ENCODE peak calls at places on chromosome 13, in six cellular contexts. One of them, this sample, is unnamed.

GRCh38 chr13:60351326-60351725 is 45.7 kb upstream of the TDRD3 start:
- DNase-seq in psoas muscle: no peak
- DNase-seq in fibroblast of mammary gland: peak; percentile 82
- DNase-seq in heart right ventricle: no peak
- DNase-seq in coronary artery: no peak
- DNase-seq in brain microvascular endothelial cell: peak; percentile 78
- DNase-seq in this sample: peak; percentile 80

GRCh38 chr13:23876265-23876664 is 12.9 kb downstream of the MIPEP start:
- DNase-seq in coronary artery: no peak
- DNase-seq in brain microvascular endothelial cell: no peak
- DNase-seq in fibroblast of mammary gland: no peak
- DNase-seq in psoas muscle: no peak
- DNase-seq in heart right ventricle: no peak
- DNase-seq in this sample: peak; percentile 38

GRCh38 chr13:31807090-31807541 is 67.8 kb downstream of the RXFP2 start:
- DNase-seq in brain microvascular endothelial cell: no peak
- DNase-seq in fibroblast of mammary gland: peak; percentile 44
- DNase-seq in psoas muscle: no peak
- DNase-seq in coronary artery: no peak
- DNase-seq in heart right ventricle: no peak
- DNase-seq in this sample: peak; percentile 16

GRCh38 chr13:50127017-50127725 is 111.9 kb downstream of the KCNRG start:
- DNase-seq in coronary artery: peak; percentile 74
- DNase-seq in fibroblast of mammary gland: peak; percentile 43
- DNase-seq in heart right ventricle: peak; percentile 58
- DNase-seq in psoas muscle: peak; percentile 71
- DNase-seq in brain microvascular endothelial cell: no peak
- DNase-seq in this sample: peak; percentile 59

GRCh38 chr13:33931397-33931987 is 113.5 kb downstream of the RFC3 start:
- DNase-seq in heart right ventricle: no peak
- DNase-seq in fibroblast of mammary gland: peak; percentile 57
- DNase-seq in coronary artery: no peak
- DNase-seq in psoas muscle: no peak
- DNase-seq in brain microvascular endothelial cell: peak; percentile 61
- DNase-seq in this sample: peak; percentile 77

GRCh38 chr13:40336228-40337221 is 329.9 kb downstream of the FOXO1 start:
- DNase-seq in psoas muscle: no peak
- DNase-seq in fibroblast of mammary gland: no peak
- DNase-seq in heart right ventricle: no peak
- DNase-seq in coronary artery: no peak
- DNase-seq in brain microvascular endothelial cell: no peak
- DNase-seq in this sample: no peak

GRCh38 chr13:101455863-101456262 is 3.4 kb downstream of the ITGBL1 start:
- DNase-seq in coronary artery: no peak
- DNase-seq in psoas muscle: no peak
- DNase-seq in fibroblast of mammary gland: peak; percentile 93
- DNase-seq in brain microvascular endothelial cell: peak; percentile 85
- DNase-seq in heart right ventricle: no peak
- DNase-seq in this sample: peak; percentile 89

GRCh38 chr13:105519766-105520165 is 1015.7 kb downstream of the EFNB2 start:
- DNase-seq in psoas muscle: no peak
- DNase-seq in heart right ventricle: no peak
- DNase-seq in coronary artery: no peak
- DNase-seq in brain microvascular endothelial cell: no peak
- DNase-seq in fibroblast of mammary gland: no peak
- DNase-seq in this sample: no peak

GRCh38 chr13:95553614-95554385 is 1.3 kb downstream of the CLDN10 start:
- DNase-seq in heart right ventricle: peak; percentile 13
- DNase-seq in fibroblast of mammary gland: no peak
- DNase-seq in psoas muscle: no peak
- DNase-seq in brain microvascular endothelial cell: no peak
- DNase-seq in coronary artery: no peak
- DNase-seq in this sample: no peak

GRCh38 chr13:29803221-29803620 is 47.2 kb downstream of the UBL3 start:
- DNase-seq in brain microvascular endothelial cell: no peak
- DNase-seq in heart right ventricle: no peak
- DNase-seq in coronary artery: no peak
- DNase-seq in fibroblast of mammary gland: no peak
- DNase-seq in psoas muscle: no peak
- DNase-seq in this sample: no peak

GRCh38 chr13:112236539-112237197 is 139.5 kb upstream of the SPACA7 start:
- DNase-seq in coronary artery: no peak
- DNase-seq in heart right ventricle: no peak
- DNase-seq in brain microvascular endothelial cell: no peak
- DNase-seq in fibroblast of mammary gland: no peak
- DNase-seq in psoas muscle: no peak
- DNase-seq in this sample: no peak

GRCh38 chr13:42996584-42996983 is 4.5 kb upstream of the EPSTI1 start:
- DNase-seq in heart right ventricle: no peak
- DNase-seq in psoas muscle: no peak
- DNase-seq in fibroblast of mammary gland: peak; percentile 94
- DNase-seq in brain microvascular endothelial cell: peak; percentile 88
- DNase-seq in coronary artery: no peak
- DNase-seq in this sample: peak; percentile 93

GRCh38 chr13:50208826-50209335 is 193.6 kb downstream of the KCNRG start:
- DNase-seq in heart right ventricle: peak; percentile 41
- DNase-seq in fibroblast of mammary gland: peak; percentile 97
- DNase-seq in brain microvascular endothelial cell: peak; percentile 98
- DNase-seq in psoas muscle: peak; percentile 60
- DNase-seq in coronary artery: no peak
- DNase-seq in this sample: peak; percentile 93

GRCh38 chr13:100646030-100646673 is 28.4 kb downstream of the TMTC4 start:
- DNase-seq in coronary artery: no peak
- DNase-seq in fibroblast of mammary gland: peak; percentile 45
- DNase-seq in psoas muscle: no peak
- DNase-seq in brain microvascular endothelial cell: peak; percentile 49
- DNase-seq in heart right ventricle: no peak
- DNase-seq in this sample: peak; percentile 60

GRCh38 chr13:50676602-50677001 is 166.9 kb downstream of the DLEU7 start:
- DNase-seq in coronary artery: no peak
- DNase-seq in psoas muscle: no peak
- DNase-seq in brain microvascular endothelial cell: peak; percentile 89
- DNase-seq in heart right ventricle: no peak
- DNase-seq in fibroblast of mammary gland: peak; percentile 64
- DNase-seq in this sample: peak; percentile 52

DNA sequence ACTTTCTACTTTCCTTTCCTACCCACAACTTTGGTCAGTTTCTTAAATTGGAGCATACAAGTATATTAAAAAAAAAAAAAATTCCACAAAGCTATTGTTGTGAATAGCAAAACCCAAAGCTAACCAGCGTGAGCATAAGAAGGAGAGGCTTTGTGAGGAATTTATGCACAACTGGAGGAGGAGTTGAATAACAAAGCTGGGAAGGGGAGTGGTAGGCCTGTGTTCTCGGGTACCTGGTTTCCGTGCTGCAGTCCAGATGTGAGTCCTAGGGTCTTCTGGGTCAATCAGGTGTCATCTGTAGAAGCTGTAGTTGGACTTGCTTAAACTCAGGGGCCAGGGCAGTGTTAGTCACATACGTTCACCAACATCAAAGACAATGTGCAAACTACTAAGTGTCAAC is 422.5 kb upstream of the SGCG start:
- DNase-seq in fibroblast of mammary gland: no peak
- DNase-seq in coronary artery: no peak
- DNase-seq in heart right ventricle: no peak
- DNase-seq in brain microvascular endothelial cell: no peak
- DNase-seq in psoas muscle: no peak
- DNase-seq in this sample: no peak
- TF ChIP-seq CTCF in fibroblast of mammary gland: no peak
- TF ChIP-seq CTCF in coronary artery: no peak
- TF ChIP-seq CTCF in heart right ventricle: no peak
- TF ChIP-seq CTCF in brain microvascular endothelial cell: no peak
- TF ChIP-seq CTCF in psoas muscle: no peak
- TF ChIP-seq CTCF in this sample: no peak

GRCh38 chr13:99302637-99303505 is 4.3 kb downstream of the GPR183 start:
- DNase-seq in brain microvascular endothelial cell: no peak
- DNase-seq in psoas muscle: no peak
- DNase-seq in coronary artery: no peak
- DNase-seq in fibroblast of mammary gland: no peak
- DNase-seq in heart right ventricle: no peak
- DNase-seq in this sample: no peak
- H3K4me3 ChIP-seq in brain microvascular endothelial cell: no peak overlapping the region
- H3K4me3 ChIP-seq in psoas muscle: no peak overlapping the region
- H3K4me3 ChIP-seq in coronary artery: no peak overlapping the region
- H3K4me3 ChIP-seq in fibroblast of mammary gland: no peak overlapping the region
- H3K4me3 ChIP-seq in heart right ventricle: no peak overlapping the region
- H3K4me3 ChIP-seq in this sample: no peak overlapping the region

GRCh38 chr13:44735806-44736205 is 159.7 kb upstream of the TSC22D1 start:
- DNase-seq in coronary artery: no peak
- DNase-seq in heart right ventricle: no peak
- DNase-seq in fibroblast of mammary gland: no peak
- DNase-seq in psoas muscle: no peak
- DNase-seq in brain microvascular endothelial cell: no peak
- DNase-seq in this sample: no peak

GRCh38 chr13:44734204-44734707 is 158.1 kb upstream of the TSC22D1 start:
- DNase-seq in fibroblast of mammary gland: peak; percentile 82
- DNase-seq in heart right ventricle: peak; percentile 50
- DNase-seq in psoas muscle: peak; percentile 93
- DNase-seq in coronary artery: no peak
- DNase-seq in brain microvascular endothelial cell: peak; percentile 11
- DNase-seq in this sample: peak; percentile 38

GRCh38 chr13:44739539-44739938 is 163.4 kb upstream of the TSC22D1 start:
- DNase-seq in heart right ventricle: no peak
- DNase-seq in fibroblast of mammary gland: peak; percentile 43
- DNase-seq in brain microvascular endothelial cell: no peak
- DNase-seq in psoas muscle: no peak
- DNase-seq in coronary artery: no peak
- DNase-seq in this sample: no peak

GRCh38 chr13:44738463-44738862 is 162.3 kb upstream of the TSC22D1 start:
- DNase-seq in coronary artery: no peak
- DNase-seq in fibroblast of mammary gland: no peak
- DNase-seq in heart right ventricle: no peak
- DNase-seq in brain microvascular endothelial cell: no peak
- DNase-seq in psoas muscle: no peak
- DNase-seq in this sample: no peak

GRCh38 chr13:44739120-44739519 is 163.0 kb upstream of the TSC22D1 start:
- DNase-seq in brain microvascular endothelial cell: no peak
- DNase-seq in fibroblast of mammary gland: no peak
- DNase-seq in coronary artery: no peak
- DNase-seq in psoas muscle: no peak
- DNase-seq in heart right ventricle: no peak
- DNase-seq in this sample: no peak
- TF ChIP-seq CTCF in brain microvascular endothelial cell: peak; percentile 36
- TF ChIP-seq CTCF in fibroblast of mammary gland: peak; percentile 10
- TF ChIP-seq CTCF in coronary artery: no peak
- TF ChIP-seq CTCF in psoas muscle: no peak
- TF ChIP-seq CTCF in heart right ventricle: no peak
- TF ChIP-seq CTCF in this sample: peak; percentile 10

GRCh38 chr13:74574964-74575728 is 440.9 kb upstream of the KLF12 start:
- DNase-seq in brain microvascular endothelial cell: no peak
- DNase-seq in psoas muscle: no peak
- DNase-seq in coronary artery: no peak
- DNase-seq in fibroblast of mammary gland: no peak
- DNase-seq in heart right ventricle: no peak
- DNase-seq in this sample: no peak
- H3K4me3 ChIP-seq in brain microvascular endothelial cell: peak overlapping the region; percentile 58
- H3K4me3 ChIP-seq in psoas muscle: peak overlapping the region; percentile 49
- H3K4me3 ChIP-seq in coronary artery: peak overlapping the region; percentile 69
- H3K4me3 ChIP-seq in fibroblast of mammary gland: peak overlapping the region; percentile 51
- H3K4me3 ChIP-seq in heart right ventricle: no peak overlapping the region
- H3K4me3 ChIP-seq in this sample: peak overlapping the region; percentile 51

GRCh38 chr13:80199067-80199466 is 141.9 kb downstream of the SPRY2 start:
- DNase-seq in coronary artery: no peak
- DNase-seq in fibroblast of mammary gland: no peak
- DNase-seq in brain microvascular endothelial cell: no peak
- DNase-seq in psoas muscle: no peak
- DNase-seq in heart right ventricle: no peak
- DNase-seq in this sample: no peak

GRCh38 chr13:80201686-80202085 is 139.2 kb downstream of the SPRY2 start:
- DNase-seq in brain microvascular endothelial cell: no peak
- DNase-seq in psoas muscle: no peak
- DNase-seq in heart right ventricle: no peak
- DNase-seq in fibroblast of mammary gland: no peak
- DNase-seq in coronary artery: no peak
- DNase-seq in this sample: no peak

GRCh38 chr13:80199585-80200292 is 141.2 kb downstream of the SPRY2 start:
- DNase-seq in coronary artery: no peak
- DNase-seq in fibroblast of mammary gland: no peak
- DNase-seq in brain microvascular endothelial cell: no peak
- DNase-seq in psoas muscle: no peak
- DNase-seq in heart right ventricle: no peak
- DNase-seq in this sample: no peak

GRCh38 chr13:80195649-80196048 is 145.3 kb downstream of the SPRY2 start:
- DNase-seq in heart right ventricle: no peak
- DNase-seq in brain microvascular endothelial cell: no peak
- DNase-seq in psoas muscle: no peak
- DNase-seq in coronary artery: no peak
- DNase-seq in fibroblast of mammary gland: no peak
- DNase-seq in this sample: no peak

DNA sequence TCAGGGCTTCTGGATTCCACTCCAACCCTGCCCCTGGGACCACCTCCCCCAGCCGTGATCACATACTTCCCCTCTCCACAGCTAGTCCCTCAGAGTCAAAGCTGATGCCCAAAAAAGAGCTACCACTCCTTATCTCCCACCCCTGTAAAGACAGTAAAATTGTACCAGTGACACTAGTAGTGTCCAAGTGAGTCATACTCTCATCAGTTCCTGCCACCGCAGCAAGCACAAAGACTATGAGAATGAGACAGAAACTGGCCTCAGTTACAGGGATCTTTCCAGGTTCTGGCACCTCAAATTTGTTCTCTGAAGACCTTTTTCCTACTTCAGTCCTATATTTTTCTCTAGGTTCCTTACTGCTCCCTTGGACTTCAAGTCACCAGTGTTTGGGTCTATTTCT is 144.2 kb downstream of the SPRY2 start:
- DNase-seq in psoas muscle: no peak
- DNase-seq in fibroblast of mammary gland: peak; percentile 23
- DNase-seq in coronary artery: no peak
- DNase-seq in brain microvascular endothelial cell: peak; percentile 39
- DNase-seq in heart right ventricle: no peak
- DNase-seq in this sample: peak; percentile 15
- TF ChIP-seq CTCF in psoas muscle: no peak
- TF ChIP-seq CTCF in fibroblast of mammary gland: no peak
- TF ChIP-seq CTCF in coronary artery: no peak
- TF ChIP-seq CTCF in brain microvascular endothelial cell: no peak
- TF ChIP-seq CTCF in heart right ventricle: no peak
- TF ChIP-seq CTCF in this sample: no peak